ENCODE peak calls at places on chromosome 10, in four cellular contexts. Q is IMR-90, R is tibial nerve, V is cardiac muscle cell. H is an unnamed sample.

GRCh38 chr10:42962120-42962901 is 114.6 kb upstream of the RET start:
- DNase-seq in Q (no peak), R (peak; percentile 7), V (no peak), H (no peak)

GRCh38 chr10:36640626-36641025 is 484.8 kb upstream of the ANKRD30A start:
- DNase-seq in Q (peak; percentile 3), R (no peak), V (no peak), H (peak; percentile 7)

GRCh38 chr10:61692447-61692846 is 29.7 kb downstream of the CABCOCO1 start:
- DNase-seq in Q (no peak), R (no peak), V (no peak), H (no peak)

GRCh38 chr10:128053356-128053755 is 72.9 kb downstream of the MKI67 start:
- DNase-seq in Q (no peak), R (no peak), V (no peak), H (no peak)

GRCh38 chr10:33556103-33556502 is 221.6 kb upstream of the NRP1 start:
- DNase-seq in Q (no peak), R (no peak), V (no peak), H (no peak)

GRCh38 chr10:102645388-102645740 is 1.1 kb downstream of the TRIM8 start:
- DNase-seq in Q (peak; percentile 78), R (peak; percentile 62), V (peak; percentile 68), H (no peak)

GRCh38 chr10:996031-996430 is 7.8 kb downstream of the GTPBP4 start:
- DNase-seq in Q (no peak), R (no peak), V (no peak), H (no peak)

GRCh38 chr10:62760401-62760800 is 44.1 kb upstream of the ADO start:
- DNase-seq in Q (no peak), R (no peak), V (no peak), H (no peak)

GRCh38 chr10:123491692-123492415 is 174.3 kb upstream of the GPR26 start:
- DNase-seq in Q (no peak), R (no peak), V (no peak), H (no peak)

GRCh38 chr10:127151981-127152699 is 44.3 kb downstream of the INSYN2A start:
- DNase-seq in Q (peak; percentile 72), R (no peak), V (no peak), H (no peak)

GRCh38 chr10:58868736-58869435 is 307.6 kb upstream of the PHYHIPL start:
- DNase-seq in Q (peak; percentile 43), R (no peak), V (no peak), H (no peak)

GRCh38 chr10:30773501-30773900 is 143.9 kb upstream of the LYZL2 start:
- DNase-seq in Q (no peak), R (no peak), V (no peak), H (no peak)

GRCh38 chr10:13089345-13089744 is 10.6 kb upstream of the OPTN start:
- DNase-seq in Q (no peak), R (no peak), V (no peak), H (no peak)

GRCh38 chr10:13092446-13093102 is 7.4 kb upstream of the OPTN start:
- DNase-seq in Q (no peak), R (no peak), V (no peak), H (peak; percentile 53)

GRCh38 chr10:13087986-13088618 is 11.9 kb upstream of the OPTN start:
- DNase-seq in Q (peak; percentile 90), R (no peak), V (no peak), H (peak; percentile 92)

GRCh38 chr10:13091816-13092215 is 8.1 kb upstream of the OPTN start:
- DNase-seq in Q (no peak), R (no peak), V (no peak), H (peak; percentile 28)

GRCh38 chr10:13090289-13090688 is 9.7 kb upstream of the OPTN start:
- DNase-seq in Q (no peak), R (no peak), V (no peak), H (no peak)
- H3K4me3 ChIP-seq in Q (no peak overlapping the region), R (no peak overlapping the region), V (no peak overlapping the region), H (no peak overlapping the region)

GRCh38 chr10:129870042-129870757 is 93.9 kb downstream of the EBF3 start:
- DNase-seq in Q (no peak), R (no peak), V (no peak), H (no peak)

GRCh38 chr10:129872001-129872400 is 92.1 kb downstream of the EBF3 start:
- DNase-seq in Q (no peak), R (no peak), V (no peak), H (no peak)

GRCh38 chr10:129868470-129869035 is 95.5 kb downstream of the EBF3 start:
- DNase-seq in Q (no peak), R (no peak), V (no peak), H (no peak)

GRCh38 chr10:129873351-129873750 is 90.7 kb downstream of the EBF3 start:
- DNase-seq in Q (no peak), R (no peak), V (no peak), H (no peak)

DNA sequence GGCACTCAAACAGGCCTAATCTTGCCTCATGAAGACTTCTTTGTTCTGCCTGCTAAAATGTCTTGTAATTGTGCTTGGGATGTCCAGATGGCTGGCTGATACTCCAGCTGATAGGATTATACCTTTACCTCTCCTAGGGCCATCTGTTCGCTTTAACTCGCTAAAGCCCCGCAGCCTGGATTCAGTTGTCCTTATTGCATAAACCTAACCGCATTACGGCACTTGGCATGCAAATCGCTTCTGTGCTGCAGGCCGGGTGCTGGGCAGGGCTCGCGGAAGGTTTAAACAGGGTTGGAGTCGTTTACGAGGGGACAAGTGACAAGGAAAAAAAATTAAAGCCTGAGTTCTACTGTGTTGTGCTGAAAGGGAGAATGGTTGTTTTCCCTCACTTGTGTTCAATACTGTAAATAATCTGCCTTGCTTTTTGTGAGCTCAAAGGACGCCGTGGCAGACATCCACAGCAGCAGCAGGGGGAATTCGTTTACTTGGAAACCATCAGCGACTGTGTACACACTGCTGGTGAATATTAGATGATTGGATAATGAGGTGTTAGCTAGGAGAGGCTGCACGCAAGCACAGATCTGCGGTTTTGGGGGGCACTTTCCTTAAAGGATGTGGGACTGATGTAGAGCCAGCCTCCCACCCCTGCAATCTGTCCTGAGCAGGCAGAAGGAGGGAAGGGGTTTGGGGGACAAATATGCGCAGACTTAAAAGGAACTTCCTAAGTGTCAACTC is 93.0 kb downstream of the EBF3 start:
- DNase-seq in Q (peak; percentile 15), R (no peak), V (no peak), H (no peak)
- H3K4me3 ChIP-seq in Q (no peak overlapping the region), R (no peak overlapping the region), V (no peak overlapping the region), H (no peak overlapping the region)

DNA sequence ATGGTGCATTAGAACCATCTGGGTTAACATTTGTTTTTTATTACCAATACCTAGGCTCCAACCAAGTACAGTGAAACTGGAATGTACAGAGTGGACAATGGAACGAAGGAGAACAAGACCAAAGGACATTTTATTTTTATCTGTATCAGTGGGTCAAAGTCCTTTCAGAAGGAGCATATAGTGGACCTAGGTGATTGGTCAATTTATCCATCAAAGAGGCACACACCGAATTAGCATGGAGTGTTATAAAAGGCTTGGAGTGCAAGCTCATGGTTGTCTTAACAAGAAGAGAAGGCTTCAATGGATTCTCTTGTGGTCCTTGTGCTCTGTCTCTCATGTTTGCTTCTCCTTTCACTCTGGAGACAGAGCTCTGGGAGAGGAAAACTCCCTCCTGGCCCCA is at the start of gene CYP2C9:
- DNase-seq in Q (no peak), R (no peak), V (no peak), H (no peak)
- H3K4me3 ChIP-seq in Q (no peak within 1 kb of the TSS), R (no peak within 1 kb of the TSS), V (no peak within 1 kb of the TSS), H (no peak within 1 kb of the TSS)

DNA sequence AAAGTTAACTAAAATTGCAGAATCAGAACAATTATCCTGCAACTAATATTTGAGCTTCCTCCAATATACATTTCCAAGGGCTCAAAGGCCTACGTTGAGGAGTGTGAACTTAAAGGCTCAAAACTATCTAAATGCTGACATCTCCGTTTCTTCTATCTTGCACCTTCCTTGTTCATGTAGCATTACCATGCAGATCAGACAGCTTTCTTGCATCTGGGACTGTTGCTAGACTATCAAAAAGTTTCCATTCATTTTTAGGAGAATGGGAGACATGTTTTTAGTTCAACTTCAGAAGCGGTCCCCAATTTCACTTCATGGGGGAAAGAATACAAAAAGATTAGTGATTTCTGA is 2.9 kb downstream of the ANKRD1 start:
- DNase-seq in Q (no peak), R (no peak), V (no peak), H (no peak)
- H3K4me3 ChIP-seq in Q (no peak overlapping the region), R (no peak overlapping the region), V (no peak overlapping the region), H (no peak overlapping the region)

GRCh38 chr10:100184426-100185219 is 1.2 kb downstream of the ERLIN1 start:
- DNase-seq in Q (peak; percentile 23), R (no peak), V (peak; percentile 14), H (peak; percentile 27)

GRCh38 chr10:100185364-100186252 is at the start of gene ERLIN1:
- DNase-seq in Q (peak; percentile 87), R (peak; percentile 84), V (peak; percentile 97), H (peak; percentile 86)

GRCh38 chr10:100183482-100183881 is 2.3 kb downstream of the ERLIN1 start:
- DNase-seq in Q (peak; percentile 10), R (no peak), V (no peak), H (no peak)

GRCh38 chr10:100182908-100183307 is 2.9 kb downstream of the ERLIN1 start:
- DNase-seq in Q (no peak), R (no peak), V (no peak), H (no peak)

DNA sequence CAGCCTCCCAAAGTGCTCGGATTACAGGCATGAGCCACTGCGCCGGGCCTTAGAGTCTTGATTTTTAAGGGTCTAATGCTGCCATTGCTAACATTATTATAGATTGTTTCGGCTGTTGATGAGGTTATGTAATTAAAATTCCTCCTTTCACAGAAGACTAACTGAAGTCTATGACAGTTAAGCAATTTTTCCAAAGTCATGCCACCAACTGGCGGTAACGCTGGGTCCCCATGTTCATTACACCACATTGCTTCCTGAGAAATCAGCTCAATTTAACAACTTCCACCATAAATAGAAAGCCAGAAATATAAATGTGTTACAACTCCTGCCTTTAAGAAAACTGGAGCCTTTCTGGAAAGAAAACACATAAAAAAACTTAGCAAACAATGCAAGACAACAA is 3.5 kb downstream of the ERLIN1 start:
- DNase-seq in Q (no peak), R (no peak), V (no peak), H (no peak)
- H3K4me3 ChIP-seq in Q (no peak overlapping the region), R (no peak overlapping the region), V (no peak overlapping the region), H (no peak overlapping the region)

GRCh38 chr10:98405422-98405821 is 9.6 kb downstream of the PYROXD2 start:
- DNase-seq in Q (peak; percentile 54), R (no peak), V (no peak), H (no peak)

GRCh38 chr10:98408799-98409198 is 6.2 kb downstream of the PYROXD2 start:
- DNase-seq in Q (no peak), R (no peak), V (no peak), H (no peak)

GRCh38 chr10:98404571-98405396 is 10.2 kb downstream of the PYROXD2 start:
- DNase-seq in Q (peak; percentile 76), R (no peak), V (no peak), H (peak; percentile 76)

GRCh38 chr10:98407744-98408241 is 7.2 kb downstream of the PYROXD2 start:
- DNase-seq in Q (no peak), R (no peak), V (no peak), H (no peak)

GRCh38 chr10:98407017-98407743 is 7.8 kb downstream of the PYROXD2 start:
- DNase-seq in Q (no peak), R (no peak), V (no peak), H (no peak)
- H3K4me3 ChIP-seq in Q (no peak overlapping the region), R (no peak overlapping the region), V (no peak overlapping the region), H (no peak overlapping the region)

GRCh38 chr10:93204494-93205485 is 131.1 kb downstream of the CYP26A1 start:
- DNase-seq in Q (no peak), R (no peak), V (no peak), H (no peak)

GRCh38 chr10:93198401-93199175 is 124.9 kb downstream of the CYP26A1 start:
- DNase-seq in Q (peak; percentile 42), R (no peak), V (peak; percentile 22), H (peak; percentile 50)

GRCh38 chr10:93193886-93194285 is 120.2 kb downstream of the CYP26A1 start:
- DNase-seq in Q (no peak), R (no peak), V (no peak), H (no peak)

GRCh38 chr10:93199221-93199681 is 125.6 kb downstream of the CYP26A1 start:
- DNase-seq in Q (peak; percentile 39), R (peak; percentile 46), V (peak; percentile 58), H (peak; percentile 48)
- H3K4me3 ChIP-seq in Q (peak overlapping the region; percentile 5), R (peak overlapping the region; percentile 10), V (no peak overlapping the region), H (peak overlapping the region; percentile 47)

H was measured in fibroblast of the aortic adventitia.